ENCODE peak calls at places on chromosome 1, in six cellular contexts. K is upper lobe of right lung, D is fibroblast of pulmonary artery, B is MM.1S, I is K562, L is uterus. X is an unnamed sample.
A peak's percentile ranks its signal among the peaks of the same experiment; 100 is the strongest.

GRCh38 chr1:191490303-191490702 is 668.0 kb upstream of the RGS18 start:
- DNase-seq in K (no peak), D (no peak), B (peak; percentile 26), I (no peak), L (no peak), X (no peak)

GRCh38 chr1:170126691-170127090 is 19.1 kb upstream of the NTMT2 start:
- DNase-seq in K (no peak), D (peak; percentile 91), B (no peak), I (no peak), L (no peak), X (peak; percentile 54)

GRCh38 chr1:151175036-151175741 is 592 bp downstream of the TMOD4 start:
- DNase-seq in K (no peak), D (peak; percentile 46), B (no peak), I (no peak), L (no peak), X (peak; percentile 61)

GRCh38 chr1:181783208-181783607 is 278.3 kb downstream of the ZNF648 start:
- DNase-seq in K (no peak), D (no peak), B (no peak), I (no peak), L (no peak), X (no peak)

GRCh38 chr1:225454733-225455132 is 26.9 kb upstream of the LBR start:
- DNase-seq in K (no peak), D (peak; percentile 71), B (no peak), I (peak; percentile 49), L (peak; percentile 60), X (peak; percentile 65)

GRCh38 chr1:200038987-200039848 is 11.7 kb downstream of the NR5A2 start:
- DNase-seq in K (peak; percentile 72), D (no peak), B (peak; percentile 46), I (no peak), L (no peak), X (no peak)

GRCh38 chr1:230458509-230458908 is 32.4 kb upstream of the PGBD5 start:
- DNase-seq in K (no peak), D (peak; percentile 66), B (no peak), I (no peak), L (no peak), X (peak; percentile 1)

GRCh38 chr1:63892632-63893395 is 119.0 kb downstream of the ROR1 start:
- DNase-seq in K (no peak), D (peak; percentile 56), B (no peak), I (no peak), L (no peak), X (peak; percentile 83)

GRCh38 chr1:233844697-233845096 is 59.8 kb upstream of the SLC35F3 start:
- DNase-seq in K (no peak), D (no peak), B (no peak), I (no peak), L (no peak), X (no peak)

GRCh38 chr1:225999912-226000337 is 782 bp upstream of the SDE2 start:
- DNase-seq in K (no peak), D (peak; percentile 82), B (peak; percentile 60), I (peak; percentile 38), L (no peak), X (peak; percentile 38)

GRCh38 chr1:179742717-179743678 is at the start of gene FAM163A:
- DNase-seq in K (no peak), D (no peak), B (no peak), I (no peak), L (no peak), X (peak; percentile 8)

GRCh38 chr1:218304281-218305039 is 19.4 kb downstream of the RRP15 start:
- DNase-seq in K (no peak), D (peak; percentile 49), B (no peak), I (peak; percentile 89), L (no peak), X (no peak)

GRCh38 chr1:152168535-152168868 is 9.5 kb upstream of the RPTN start:
- DNase-seq in K (no peak), D (no peak), B (no peak), I (no peak), L (no peak), X (no peak)

GRCh38 chr1:210743038-210743437 is 390.9 kb downstream of the KCNH1 start:
- DNase-seq in K (no peak), D (no peak), B (no peak), I (no peak), L (no peak), X (no peak)

GRCh38 chr1:38758824-38759223 is 100.7 kb downstream of the RRAGC start:
- DNase-seq in K (no peak), D (no peak), B (no peak), I (no peak), L (no peak), X (no peak)

GRCh38 chr1:21537511-21537931 is 28.3 kb downstream of the ALPL start:
- DNase-seq in K (no peak), D (no peak), B (no peak), I (no peak), L (no peak), X (no peak)

GRCh38 chr1:186511761-186512637 is 51.1 kb upstream of the PDC start:
- DNase-seq in K (peak; percentile 70), D (no peak), B (peak; percentile 85), I (no peak), L (no peak), X (no peak)

GRCh38 chr1:115507256-115507589 is 134.5 kb upstream of the VANGL1 start:
- DNase-seq in K (no peak), D (peak; percentile 68), B (no peak), I (no peak), L (no peak), X (no peak)

GRCh38 chr1:159669338-159669737 is 45.1 kb downstream of the CRP start:
- DNase-seq in K (no peak), D (no peak), B (no peak), I (no peak), L (no peak), X (no peak)

GRCh38 chr1:64898107-64898861 is 68.1 kb downstream of the JAK1 start:
- DNase-seq in K (peak; percentile 70), D (peak; percentile 89), B (peak; percentile 65), I (peak; percentile 59), L (peak; percentile 89), X (peak; percentile 97)

GRCh38 chr1:24119859-24120756 is 8.2 kb upstream of the MYOM3 start:
- DNase-seq in K (peak; percentile 80), D (peak; percentile 80), B (no peak), I (no peak), L (no peak), X (no peak)

GRCh38 chr1:15707239-15707940 is 23.3 kb downstream of the PLEKHM2 start:
- DNase-seq in K (no peak), D (no peak), B (no peak), I (no peak), L (no peak), X (no peak)

GRCh38 chr1:85621430-85621829 is 40.9 kb downstream of the CCN1 start:
- DNase-seq in K (no peak), D (no peak), B (no peak), I (no peak), L (no peak), X (no peak)

GRCh38 chr1:65163193-65163805 is 15.3 kb downstream of the AK4 start:
- DNase-seq in K (no peak), D (peak; percentile 69), B (no peak), I (no peak), L (no peak), X (peak; percentile 29)

GRCh38 chr1:212677136-212677535 is 22.5 kb downstream of the BATF3 start:
- DNase-seq in K (no peak), D (no peak), B (no peak), I (no peak), L (no peak), X (no peak)

DNA sequence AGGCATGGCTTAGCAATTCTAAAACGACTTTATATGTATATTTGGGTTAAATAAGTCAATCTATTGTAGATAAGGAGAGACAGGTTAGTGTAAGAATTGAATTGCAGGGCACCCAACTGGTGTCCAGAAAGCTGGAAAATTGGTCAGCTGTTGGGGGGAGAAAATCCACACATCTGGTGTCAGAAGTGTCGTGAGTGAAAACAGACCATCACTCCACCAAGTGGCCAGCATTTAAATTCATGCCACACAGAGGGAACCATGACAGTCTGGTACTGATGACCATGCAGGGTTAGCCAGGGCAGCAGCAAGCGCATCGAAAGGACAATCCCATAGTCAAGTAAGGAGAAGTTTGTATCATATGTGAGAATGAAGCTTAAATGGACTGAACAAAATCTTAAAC is 11.7 kb downstream of the LAX1 start:
- DNase-seq in K (no peak), D (no peak), B (peak; percentile 28), I (peak; percentile 43), L (no peak), X (no peak)
- TF ChIP-seq CTCF in K (no peak), D (peak; percentile 8), B (peak; percentile 31), I (peak; percentile 38), L (no peak), X (no peak)

GRCh38 chr1:80056179-80056578 is 1049.6 kb upstream of the ADGRL4 start:
- DNase-seq in K (no peak), D (no peak), B (no peak), I (no peak), L (no peak), X (no peak)
- H3K4me3 ChIP-seq in K (no peak overlapping the region), D (no peak overlapping the region), B (no peak overlapping the region), I (no peak overlapping the region), L (no peak overlapping the region), X (no peak overlapping the region)

DNA sequence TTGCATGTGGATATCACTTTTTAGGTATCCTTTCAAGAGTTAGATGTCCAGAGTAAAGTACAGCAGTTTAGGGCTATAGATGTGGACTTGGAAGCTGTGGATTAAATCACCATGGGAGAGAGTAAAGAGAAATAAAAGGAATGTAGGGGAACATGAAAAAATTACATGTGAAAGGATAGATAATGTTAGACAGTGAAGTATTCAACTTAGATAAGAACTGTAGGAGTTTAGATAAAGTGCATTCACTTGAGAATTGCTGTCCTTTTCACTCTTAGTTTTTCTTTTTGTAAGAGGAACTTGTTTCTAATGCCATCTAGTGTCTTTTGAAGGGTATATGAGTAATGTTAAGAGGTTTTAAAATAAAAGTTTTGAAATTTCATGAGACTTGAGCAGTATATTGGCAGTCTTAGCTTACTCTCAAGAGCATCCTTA is 40.1 kb downstream of the MAST2 start:
- DNase-seq in K (no peak), D (peak; percentile 67), B (peak; percentile 48), I (no peak), L (no peak), X (no peak)
- TF ChIP-seq CTCF in K (peak; percentile 35), D (peak; percentile 44), B (peak; percentile 52), I (no peak), L (peak; percentile 25), X (peak; percentile 19)

DNA sequence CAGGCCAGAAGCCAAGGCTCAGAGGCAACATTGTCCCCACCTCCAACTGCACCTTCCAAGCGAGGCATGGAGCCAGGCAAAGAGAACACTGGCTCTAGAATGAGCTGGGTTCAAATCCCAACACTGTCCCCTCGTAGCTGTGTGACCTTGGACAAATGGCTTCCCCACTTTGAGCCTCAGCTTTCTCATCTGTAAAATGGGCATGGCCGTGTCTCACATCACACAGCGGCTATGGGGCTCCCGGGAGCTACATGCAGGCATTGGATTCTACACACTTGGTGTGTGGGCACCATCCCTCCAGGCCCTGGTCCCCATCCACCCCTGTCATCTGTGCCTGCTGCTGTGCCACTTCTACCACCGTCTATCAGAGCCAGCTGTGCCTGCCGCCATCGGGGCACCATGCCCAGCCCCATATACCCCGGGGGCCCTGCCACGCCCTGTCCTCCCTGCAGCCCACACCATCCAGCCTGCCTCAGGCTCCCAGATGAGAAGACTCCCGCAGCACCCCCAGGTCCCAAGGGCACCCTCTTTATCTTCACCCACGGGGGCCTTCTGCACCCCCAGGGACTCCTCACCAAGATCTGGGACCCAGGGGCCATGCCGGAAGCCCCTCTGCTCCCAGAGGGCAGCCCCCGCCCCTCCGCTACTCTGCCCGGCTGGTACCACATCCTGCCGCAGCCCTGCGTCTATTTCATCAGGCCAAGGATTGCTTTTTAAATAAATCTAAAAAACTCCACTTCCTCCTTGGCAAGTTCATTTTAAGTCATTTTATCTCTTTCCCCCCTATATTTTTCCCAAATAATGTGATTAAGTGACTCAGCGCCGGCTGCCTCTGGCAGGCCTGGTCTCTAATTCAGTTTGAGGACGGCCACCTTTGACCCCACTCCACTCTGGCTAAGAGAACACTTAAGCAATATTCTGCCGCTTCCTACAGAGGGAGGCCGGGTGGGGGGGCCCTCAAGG is 107.8 kb upstream of the TARDBP start:
- DNase-seq in K (peak; percentile 68), D (peak; percentile 27), B (no peak), I (no peak), L (no peak), X (no peak)
- H3K4me3 ChIP-seq in K (no peak overlapping the region), D (no peak overlapping the region), B (no peak overlapping the region), I (no peak overlapping the region), L (no peak overlapping the region), X (no peak overlapping the region)

X was measured in foreskin fibroblast.